ENCODE peak calls at places on chromosomes 1 and 21, in four cellular contexts. L, M, A and B are unnamed samples. For H3K4me1, the result is how much of the 10 kb centered on the place peaks cover.

GRCh38 chr1:106620521-106620954 is 435.9 kb upstream of the PRMT6 start:
- DNase-seq in A (no peak), M (no peak), L (no peak), B (no peak)

GRCh38 chr1:201138311-201138840 is 11.4 kb upstream of the ASCL5 start:
- DNase-seq in M (no peak), A (no peak), L (no peak), B (no peak)

GRCh38 chr1:234780112-234780511 is 170.1 kb upstream of the IRF2BP2 start:
- DNase-seq in L (no peak), M (no peak), A (no peak), B (no peak)

GRCh38 chr1:208182880-208183279 is 61.3 kb downstream of the PLXNA2 start:
- DNase-seq in A (no peak), M (peak), L (no peak), B (peak)

GRCh38 chr1:17148950-17149608 is 29.8 kb upstream of the PADI2 start:
- DNase-seq in A (no peak), M (no peak), L (no peak), B (no peak)

GRCh38 chr1:215076312-215076711 is 6.2 kb upstream of the KCNK2 start:
- DNase-seq in L (no peak), M (no peak), A (no peak), B (no peak)

GRCh38 chr1:84996846-84997666 is at the start of gene MCOLN2:
- DNase-seq in A (peak), L (peak), M (peak), B (peak)

GRCh38 chr1:25797939-25798338 is 2.1 kb upstream of the SELENON start:
- DNase-seq in M (no peak), L (no peak), A (no peak), B (no peak)

GRCh38 chr1:93607814-93608187 is 73.8 kb downstream of the BCAR3 start:
- DNase-seq in L (no peak), A (no peak), M (no peak), B (no peak)

GRCh38 chr1:104718752-104719151 is 969.1 kb downstream of the AMY1C start:
- DNase-seq in A (no peak), M (no peak), L (no peak), B (no peak)

GRCh38 chr1:45629035-45629434 is 5.2 kb upstream of the CCDC17 start:
- DNase-seq in M (no peak), A (no peak), L (no peak), B (no peak)

GRCh38 chr1:11037740-11038182 is 9.3 kb downstream of the MASP2 start:
- DNase-seq in L (peak), M (peak), A (peak), B (peak)

GRCh38 chr1:232704694-232705680 is 75.1 kb upstream of the SIPA1L2 start:
- DNase-seq in L (no peak), A (peak), M (peak), B (peak)

GRCh38 chr1:8122477-8123407 is 96.6 kb upstream of the ERRFI1 start:
- DNase-seq in L (no peak), M (no peak), A (no peak), B (no peak)

GRCh38 chr1:35178874-35179380 is 14.0 kb downstream of the SFPQ start:
- DNase-seq in L (no peak), M (no peak), A (no peak), B (no peak)

GRCh38 chr21:45916011-45916840 is 65.3 kb upstream of the COL6A1 start:
- DNase-seq in A (peak), M (no peak), L (no peak), B (no peak)

GRCh38 chr21:43657355-43658093 is 1.8 kb downstream of the HSF2BP start:
- DNase-seq in L (no peak), M (no peak), A (peak), B (no peak)

GRCh38 chr21:37153193-37153934 is 80.3 kb downstream of the TTC3 start:
- DNase-seq in A (no peak), M (peak), L (no peak), B (no peak)
- H3K27ac ChIP-seq in A (peak), M (peak), L (no peak), B (peak)

DNA sequence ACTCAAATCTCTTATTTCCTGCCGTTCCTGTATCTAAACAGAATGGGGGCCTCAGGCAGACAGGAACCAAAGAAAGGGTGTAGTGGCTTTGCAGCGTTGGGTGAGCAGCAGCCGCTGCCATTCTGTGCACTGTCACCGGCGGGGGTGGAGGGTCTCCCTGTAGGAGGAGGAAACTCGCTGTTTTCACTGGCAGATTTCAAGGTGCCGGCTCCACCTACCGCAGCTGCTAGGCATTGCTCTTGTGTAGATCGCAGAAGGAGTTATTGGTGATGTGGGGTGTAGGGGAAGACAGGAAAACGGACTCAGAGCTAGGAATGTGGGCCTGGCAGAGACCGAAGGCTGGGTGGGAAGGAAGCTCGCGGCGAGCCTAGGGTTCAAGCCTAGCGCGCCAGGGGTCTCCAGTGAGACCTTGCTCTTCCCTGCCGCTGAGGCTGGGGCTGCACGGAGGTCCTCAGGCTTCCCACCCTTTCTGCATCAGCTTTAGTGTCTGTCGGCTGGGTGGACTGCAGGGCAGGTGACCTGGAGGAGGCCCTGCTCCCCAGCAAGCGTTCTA is 20.8 kb downstream of the ATP5PO start:
- DNase-seq in A (peak), L (peak), M (peak), B (peak)
- TF ChIP-seq CTCF in A (peak), L (peak), M (peak), B (peak)

GRCh38 chr1:101460709-101461108 is 223.9 kb downstream of the S1PR1 start:
- DNase-seq in L (no peak), A (no peak), M (no peak), B (no peak)
- H3K4me1 ChIP-seq in L (under half), A (under half), M (under half), B (under half)

DNA sequence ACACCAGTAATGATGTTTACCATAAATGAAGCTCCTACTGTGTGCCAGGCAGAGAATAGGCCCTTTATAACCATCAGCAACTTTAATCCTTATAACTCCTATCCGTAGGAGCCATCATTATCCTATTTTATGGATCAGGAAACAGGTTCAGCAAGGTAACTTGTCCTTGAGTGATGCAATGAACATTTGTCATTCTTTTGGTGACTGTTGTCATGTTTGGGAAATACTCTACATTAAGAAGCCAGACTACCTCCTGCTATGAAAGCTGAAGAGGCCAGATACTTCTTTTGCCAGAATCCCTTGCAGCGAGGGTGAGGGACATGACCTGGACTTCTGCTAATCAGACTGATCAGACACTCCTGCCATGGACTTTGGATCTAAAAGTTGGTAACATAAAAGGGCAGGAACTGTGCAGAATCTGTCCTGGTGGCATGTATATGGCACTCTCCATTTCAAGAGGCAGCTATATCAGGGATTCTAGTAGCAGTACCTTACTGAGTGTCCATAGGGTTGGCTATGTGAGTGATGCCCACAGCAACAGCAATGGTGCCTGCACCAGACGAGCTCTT is 33.1 kb upstream of the SRRM1 start:
- DNase-seq in A (no peak), M (no peak), L (no peak), B (no peak)
- H3K27ac ChIP-seq in A (no peak), M (no peak), L (no peak), B (no peak)

GRCh38 chr1:202207292-202207691 is 13.7 kb downstream of the LGR6 start:
- DNase-seq in M (no peak), L (no peak), A (no peak), B (no peak)

GRCh38 chr1:202210969-202211368 is 17.4 kb downstream of the LGR6 start:
- DNase-seq in A (no peak), L (no peak), M (no peak), B (no peak)

GRCh38 chr1:202208458-202208857 is 14.9 kb downstream of the LGR6 start:
- DNase-seq in L (no peak), M (no peak), A (no peak), B (no peak)

GRCh38 chr1:202212787-202213186 is 19.2 kb downstream of the LGR6 start:
- DNase-seq in L (no peak), A (no peak), M (no peak), B (no peak)

GRCh38 chr1:202210370-202210769 is 16.8 kb downstream of the LGR6 start:
- DNase-seq in A (no peak), L (no peak), M (no peak), B (no peak)
- TF ChIP-seq CTCF in A (no peak), L (no peak), M (no peak), B (no peak)

DNA sequence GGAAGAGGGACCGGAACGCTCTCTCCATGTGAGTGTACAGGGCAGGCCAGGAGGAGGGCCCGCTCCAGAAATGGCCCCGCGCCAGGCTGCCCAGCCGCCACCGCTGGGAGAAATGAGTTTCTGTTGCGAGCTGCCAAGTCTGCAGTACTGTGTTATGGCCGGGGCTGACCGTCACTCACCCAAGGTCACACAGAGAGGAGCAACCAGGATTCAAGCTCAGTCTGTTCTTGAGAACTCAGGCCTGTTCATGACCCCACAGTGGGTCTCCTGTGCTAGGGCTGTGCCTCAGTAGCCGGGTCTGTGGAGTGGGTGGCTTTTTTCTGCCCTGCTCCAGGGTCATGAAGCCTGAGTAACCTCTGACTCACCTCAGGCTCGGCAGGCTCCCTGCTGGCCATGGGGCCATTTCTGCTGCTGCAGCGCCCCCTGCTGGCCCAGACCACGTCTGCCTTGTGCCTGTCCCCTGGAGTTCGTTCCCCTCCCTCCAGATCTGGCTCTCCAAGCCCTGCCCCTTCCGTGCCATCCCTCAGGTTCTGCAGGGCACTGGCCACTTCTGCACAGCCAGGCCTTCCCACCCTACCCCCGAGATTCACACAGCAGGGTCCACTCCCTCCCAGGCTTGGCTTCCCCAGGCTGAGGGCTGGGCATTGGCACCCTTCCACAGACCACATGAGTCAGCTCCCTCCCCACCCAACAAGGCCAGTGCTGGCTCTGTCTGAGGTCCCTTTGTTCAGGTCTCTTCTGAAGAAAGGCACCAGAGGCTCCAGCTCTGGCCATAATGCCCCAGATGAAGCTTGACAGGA is 51.8 kb downstream of the EDN2 start:
- DNase-seq in A (peak), L (peak), M (peak), B (peak)
- H3K4me1 ChIP-seq in A (under half), L (under half), M (under half), B (under half)

GRCh38 chr21:34705032-34705431 is 36.2 kb downstream of the CLIC6 start:
- DNase-seq in M (no peak), A (no peak), L (no peak), B (no peak)

GRCh38 chr21:34703566-34703965 is 34.8 kb downstream of the CLIC6 start:
- DNase-seq in M (no peak), L (no peak), A (no peak), B (no peak)

GRCh38 chr21:34702341-34702807 is 33.6 kb downstream of the CLIC6 start:
- DNase-seq in M (no peak), L (no peak), A (peak), B (no peak)

GRCh38 chr21:34706337-34706736 is 37.5 kb downstream of the CLIC6 start:
- DNase-seq in L (no peak), A (no peak), M (no peak), B (no peak)

DNA sequence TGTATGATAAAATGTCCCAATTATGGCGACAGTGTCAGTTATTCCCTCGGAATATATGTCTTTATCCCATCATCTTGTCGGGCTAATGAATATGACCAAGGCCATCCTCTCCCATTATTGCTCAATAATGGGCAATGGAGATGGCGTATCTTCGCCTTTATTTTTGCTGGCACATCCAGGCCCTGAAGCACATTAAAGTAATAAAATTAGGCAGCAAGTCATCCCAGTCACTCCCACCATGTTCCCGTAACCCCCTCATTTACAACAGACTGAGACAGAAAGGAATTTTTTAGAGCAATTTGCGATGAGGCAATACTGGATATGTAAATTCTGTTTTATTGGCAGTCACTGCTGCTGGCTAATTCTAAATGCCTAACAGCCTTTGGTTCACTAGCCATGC is 35.3 kb downstream of the CLIC6 start:
- DNase-seq in L (no peak), M (no peak), A (no peak), B (no peak)
- H3K27ac ChIP-seq in L (no peak), M (no peak), A (no peak), B (no peak)

DNA sequence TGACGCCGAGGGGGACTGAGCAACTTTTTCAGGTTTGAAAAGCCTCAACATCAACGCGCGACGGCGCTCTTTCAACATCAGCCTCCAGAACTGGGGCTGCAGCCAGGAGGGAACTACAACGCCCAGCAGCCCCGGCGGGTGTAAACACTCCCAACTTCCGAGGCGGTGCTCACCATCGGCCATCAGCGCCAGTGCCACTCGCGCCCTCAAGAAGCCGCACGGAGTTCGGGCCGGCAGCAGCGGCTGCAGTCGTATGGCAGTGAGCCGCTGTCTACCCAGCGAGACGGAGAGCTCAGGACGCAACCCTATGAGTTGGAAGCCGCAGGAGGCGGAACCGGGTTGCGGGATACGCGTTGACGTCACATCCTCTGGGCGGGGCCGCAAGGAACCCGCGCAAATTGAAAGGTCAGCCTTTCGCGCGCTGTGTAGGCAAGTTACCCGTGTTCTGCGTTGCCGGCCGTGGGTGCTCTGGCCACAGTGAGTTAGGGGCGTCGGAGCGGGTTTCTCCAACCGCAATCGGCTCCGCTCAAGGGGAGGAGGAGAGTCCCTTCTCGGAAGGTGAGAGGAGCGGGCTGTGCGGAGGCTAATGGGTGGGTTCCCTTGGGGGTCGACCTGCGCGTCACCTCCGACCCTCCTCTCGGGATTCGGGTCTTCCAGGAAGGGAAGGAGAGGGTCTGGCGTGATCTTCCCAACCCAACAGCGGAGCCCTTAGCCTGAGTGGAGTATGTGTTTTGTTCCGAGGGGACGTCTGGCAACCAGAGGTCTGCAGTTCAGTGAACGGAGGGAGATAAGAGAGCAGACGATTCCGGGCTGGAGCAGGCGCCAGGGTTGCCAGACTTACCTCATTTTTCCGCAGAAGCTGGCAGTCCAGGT is at the start of gene EXO1:
- DNase-seq in M (peak), L (peak), A (peak), B (peak)
- TF ChIP-seq CTCF in M (peak), L (peak), A (peak), B (peak)